ENCODE peak calls at places on chromosomes 16 and 17, in four cellular contexts. D, I, Y and C are unnamed samples.

GRCh38 chr16:27179500-27180072 is 23.7 kb upstream of the KDM8 start:
- DNase-seq in D (peak), Y (peak), I (peak), C (peak)

GRCh38 chr16:35188288-35189155 is 1729.1 kb downstream of the TP53TG3F start:
- DNase-seq in D (no peak), Y (no peak), I (no peak), C (no peak)

GRCh38 chr17:77464988-77465357 is 324.2 kb downstream of the SEC14L1 start:
- DNase-seq in I (no peak), D (no peak), Y (no peak), C (no peak)

GRCh38 chr16:26951950-26952349 is 114.8 kb upstream of the C16orf82 start:
- DNase-seq in D (no peak), Y (no peak), I (no peak), C (no peak)

GRCh38 chr17:69878661-69879060 is 196.4 kb upstream of the KCNJ16 start:
- DNase-seq in D (no peak), Y (no peak), I (no peak), C (no peak)

GRCh38 chr17:77501101-77501566 is 360.4 kb downstream of the SEC14L1 start:
- DNase-seq in Y (no peak), I (no peak), D (no peak), C (peak)

GRCh38 chr16:13919330-13919682 is 648 bp upstream of the ERCC4 start:
- DNase-seq in Y (no peak), D (peak), I (peak), C (peak)

GRCh38 chr16:10026593-10026992 is 155.6 kb downstream of the GRIN2A start:
- DNase-seq in I (no peak), D (no peak), Y (no peak), C (no peak)